ENCODE peak calls at places on chromosome 6, in six cellular contexts. T is body of pancreas, Z is Peyer's patch, G is heart left ventricle, Y is IMR-90, X is endothelial cell of umbilical vein. Q is an unnamed sample.

GRCh38 chr6:158559338-158559894 is 475 bp upstream of the TMEM181 start:
- DNase-seq in Z (no peak), T (no peak), Y (no peak), X (no peak), G (no peak), Q (no peak)

GRCh38 chr6:21885532-21886089 is 292.1 kb downstream of the SOX4 start:
- DNase-seq in Z (no peak), T (peak; percentile 20), Y (peak; percentile 85), G (peak; percentile 28), X (peak; percentile 93), Q (peak; percentile 74)

GRCh38 chr6:38507173-38507572 is 132.6 kb downstream of the BTBD9 start:
- DNase-seq in T (no peak), G (no peak), X (no peak), Z (no peak), Y (no peak), Q (no peak)

GRCh38 chr6:133393891-133394290 is 152.7 kb downstream of the EYA4 start:
- DNase-seq in Y (no peak), T (no peak), X (no peak), Z (no peak), G (no peak), Q (no peak)

GRCh38 chr6:72646604-72647485 is 25.0 kb downstream of the KCNQ5 start:
- DNase-seq in T (no peak), Y (peak; percentile 15), G (no peak), X (no peak), Z (no peak), Q (no peak)

GRCh38 chr6:131000544-131000943 is 62.5 kb downstream of the EPB41L2 start:
- DNase-seq in X (no peak), Z (no peak), T (peak; percentile 10), G (no peak), Y (no peak), Q (no peak)

GRCh38 chr6:137848672-137849071 is 18.4 kb upstream of the TNFAIP3 start:
- DNase-seq in Z (no peak), G (no peak), T (no peak), X (no peak), Y (peak; percentile 92), Q (no peak)

GRCh38 chr6:108113557-108114519 is 39.3 kb upstream of the OSTM1 start:
- DNase-seq in T (peak; percentile 37), Z (no peak), Y (peak; percentile 48), G (no peak), X (peak; percentile 67), Q (no peak)

GRCh38 chr6:35148167-35148741 is 7.1 kb upstream of the TCP11 start:
- DNase-seq in Y (peak; percentile 77), T (no peak), X (peak; percentile 31), G (no peak), Z (no peak), Q (no peak)

GRCh38 chr6:158205220-158205944 is 37.2 kb downstream of the GTF2H5 start:
- DNase-seq in Z (no peak), G (no peak), X (no peak), T (peak; percentile 77), Y (no peak), Q (no peak)

GRCh38 chr6:10837997-10838793 is at the start of gene MAK:
- DNase-seq in X (peak; percentile 90), Y (peak; percentile 67), T (peak; percentile 94), G (peak; percentile 84), Z (peak; percentile 76), Q (peak; percentile 83)

GRCh38 chr6:10831609-10832008 is 6.7 kb downstream of the MAK start:
- DNase-seq in T (no peak), Y (no peak), Z (no peak), G (no peak), X (no peak), Q (no peak)

GRCh38 chr6:10837692-10837996 is 695 bp downstream of the MAK start:
- DNase-seq in Z (no peak), G (peak; percentile 10), X (no peak), Y (no peak), T (peak; percentile 4), Q (no peak)

GRCh38 chr6:10837009-10837691 is 1.2 kb downstream of the MAK start:
- DNase-seq in G (peak; percentile 35), Z (no peak), X (peak; percentile 51), Y (no peak), T (peak; percentile 18), Q (no peak)

GRCh38 chr6:10834823-10835222 is 3.5 kb downstream of the MAK start:
- DNase-seq in T (no peak), Z (no peak), Y (no peak), X (no peak), G (no peak), Q (no peak)
- TF ChIP-seq POLR2A in T (no peak), Z (no peak), Y (no peak), X (no peak), G (no peak), Q (no peak)

GRCh38 chr6:15441982-15442381 is 196.1 kb downstream of the JARID2 start:
- DNase-seq in G (no peak), Y (no peak), X (no peak), T (no peak), Z (no peak), Q (no peak)

GRCh38 chr6:15444881-15445280 is 199.0 kb downstream of the JARID2 start:
- DNase-seq in X (no peak), G (no peak), Z (no peak), Y (no peak), T (peak; percentile 52), Q (no peak)

GRCh38 chr6:15442467-15442866 is 196.6 kb downstream of the JARID2 start:
- DNase-seq in Y (no peak), G (no peak), Z (no peak), T (no peak), X (no peak), Q (no peak)

GRCh38 chr6:15443119-15443518 is 197.2 kb downstream of the JARID2 start:
- DNase-seq in Y (peak; percentile 94), Z (no peak), T (no peak), G (no peak), X (peak; percentile 35), Q (no peak)

GRCh38 chr6:15444081-15444731 is 198.3 kb downstream of the JARID2 start:
- DNase-seq in X (no peak), Z (no peak), T (no peak), G (no peak), Y (peak; percentile 89), Q (no peak)
- H3K4me1 ChIP-seq in X (peaks cover 3% of the 10 kb centered on the region), Z (no peaks in the 10 kb centered on the region), T (peaks cover 45% of the 10 kb centered on the region), G (peaks cover 77% of the 10 kb centered on the region), Y (peaks cover 23% of the 10 kb centered on the region), Q (peaks cover 24% of the 10 kb centered on the region)

GRCh38 chr6:162704001-162704400 is 23.6 kb downstream of the PRKN start:
- DNase-seq in Y (no peak), X (no peak), T (no peak), G (no peak), Z (no peak), Q (no peak)

GRCh38 chr6:162701551-162701950 is 26.0 kb downstream of the PRKN start:
- DNase-seq in T (no peak), X (no peak), Y (no peak), G (no peak), Z (no peak), Q (no peak)

GRCh38 chr6:162699961-162700360 is 27.6 kb downstream of the PRKN start:
- DNase-seq in X (no peak), Z (no peak), T (no peak), G (no peak), Y (no peak), Q (no peak)

GRCh38 chr6:162698440-162698839 is 29.1 kb downstream of the PRKN start:
- DNase-seq in Z (no peak), G (no peak), X (no peak), Y (no peak), T (no peak), Q (no peak)

DNA sequence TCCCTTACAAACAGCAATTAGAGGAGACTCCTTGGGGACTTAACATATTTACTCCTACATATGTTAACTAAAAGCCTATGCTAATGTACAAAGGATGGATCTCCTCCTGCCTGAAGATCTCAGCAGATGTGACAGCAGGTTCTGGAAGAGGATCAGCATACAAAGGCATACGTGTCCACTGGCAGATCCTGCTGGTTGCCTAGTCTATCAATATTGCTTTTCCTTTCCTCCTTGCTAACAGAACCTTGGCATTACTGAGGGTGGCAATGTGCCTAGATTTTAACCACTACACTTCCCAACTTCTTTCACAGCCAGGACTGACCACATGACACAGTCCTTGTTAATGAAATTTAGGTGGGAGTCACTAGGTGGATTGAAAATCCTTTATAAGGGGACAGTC is 29.6 kb downstream of the PRKN start:
- DNase-seq in Y (no peak), T (no peak), G (no peak), Z (no peak), X (no peak), Q (no peak)
- TF ChIP-seq POLR2A in Y (no peak), T (no peak), G (no peak), Z (no peak), X (no peak), Q (no peak)

GRCh38 chr6:29478740-29479139 is 9.0 kb downstream of the MAS1L start:
- DNase-seq in T (no peak), G (no peak), X (no peak), Y (no peak), Z (no peak), Q (no peak)
- H3K4me1 ChIP-seq in T (no peaks in the 10 kb centered on the region), G (no peaks in the 10 kb centered on the region), X (no peaks in the 10 kb centered on the region), Y (no peaks in the 10 kb centered on the region), Z (no peaks in the 10 kb centered on the region), Q (no peaks in the 10 kb centered on the region)

GRCh38 chr6:166997348-166997747 is 1.8 kb upstream of the CEP43 start:
- DNase-seq in Y (no peak), X (no peak), Z (no peak), G (no peak), T (no peak), Q (no peak)

GRCh38 chr6:166999845-167000253 is 652 bp downstream of the CEP43 start:
- DNase-seq in G (no peak), X (peak; percentile 47), Z (no peak), Y (no peak), T (peak; percentile 19), Q (no peak)

GRCh38 chr6:166997768-166998255 is 1.4 kb upstream of the CEP43 start:
- DNase-seq in T (peak; percentile 67), X (peak; percentile 73), Y (peak; percentile 69), Z (peak; percentile 67), G (peak; percentile 41), Q (peak; percentile 68)

GRCh38 chr6:166999145-166999844 is at the start of gene CEP43:
- DNase-seq in G (peak; percentile 96), T (peak; percentile 96), Z (peak; percentile 93), Y (peak; percentile 93), X (peak; percentile 98), Q (peak; percentile 97)

GRCh38 chr6:166998256-166999144 is 697 bp upstream of the CEP43 start:
- DNase-seq in X (peak; percentile 16), T (peak; percentile 6), Y (no peak), G (peak; percentile 12), Z (peak; percentile 26), Q (peak; percentile 63)
- TF ChIP-seq POLR2A in X (no peak), T (no peak), Y (peak; percentile 53), G (no peak), Z (no peak), Q (no peak)

DNA sequence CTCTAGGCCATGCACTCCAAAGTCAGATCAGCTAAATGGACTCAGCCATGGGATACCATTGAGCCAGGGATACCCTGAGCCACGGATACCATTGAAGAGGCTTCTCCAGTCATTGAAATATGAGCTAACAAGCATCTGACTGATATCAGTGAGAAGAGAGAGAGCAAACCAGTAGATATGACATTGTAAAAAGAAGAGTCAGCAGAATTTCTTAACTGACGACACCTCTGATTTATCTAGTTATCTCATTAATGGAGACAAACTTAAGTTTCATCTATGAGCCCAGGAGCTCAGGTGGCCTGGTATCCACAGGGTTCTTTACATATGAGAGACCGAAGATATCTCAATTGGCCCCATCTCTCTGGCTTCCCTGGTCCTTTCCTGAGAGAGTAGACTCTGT is 140.6 kb downstream of the TBC1D7 start:
- DNase-seq in T (no peak), G (no peak), X (no peak), Y (no peak), Z (no peak), Q (no peak)
- H3K4me1 ChIP-seq in T (no peaks in the 10 kb centered on the region), G (peaks cover 5% of the 10 kb centered on the region), X (no peaks in the 10 kb centered on the region), Y (no peaks in the 10 kb centered on the region), Z (no peaks in the 10 kb centered on the region), Q (no peaks in the 10 kb centered on the region)